ENCODE peak calls at places on chromosomes 13 and 19, in four cellular contexts. One of them, this sample, is unnamed.

GRCh38 chr19:44607049-44607448 is 6.3 kb upstream of the IGSF23 start:
- DNase-seq in Kasumi-1: peak
- DNase-seq in NCI-H774: no peak
- DNase-seq in substantia nigra: no peak
- DNase-seq in this sample: no peak

GRCh38 chr19:10871711-10872550 is 578 bp downstream of the CARM1 start:
- DNase-seq in Kasumi-1: peak
- DNase-seq in NCI-H774: no peak
- DNase-seq in substantia nigra: peak
- DNase-seq in this sample: no peak

GRCh38 chr19:6718741-6719539 is 1.5 kb downstream of the C3 start:
- DNase-seq in Kasumi-1: no peak
- DNase-seq in NCI-H774: no peak
- DNase-seq in substantia nigra: peak
- DNase-seq in this sample: no peak

GRCh38 chr19:30066781-30067759 is 125.0 kb downstream of the URI1 start:
- DNase-seq in Kasumi-1: no peak
- DNase-seq in NCI-H774: no peak
- DNase-seq in substantia nigra: no peak
- DNase-seq in this sample: no peak

GRCh38 chr13:113086031-113086750 is 19.4 kb upstream of the F7 start:
- DNase-seq in Kasumi-1: no peak
- DNase-seq in NCI-H774: no peak
- DNase-seq in substantia nigra: no peak
- DNase-seq in this sample: no peak

GRCh38 chr19:39351537-39352037 is 9.4 kb downstream of the SAMD4B start:
- DNase-seq in Kasumi-1: peak
- DNase-seq in NCI-H774: no peak
- DNase-seq in substantia nigra: no peak
- DNase-seq in this sample: no peak

GRCh38 chr13:43339843-43340550 is 316.6 kb downstream of the DNAJC15 start:
- DNase-seq in Kasumi-1: no peak
- DNase-seq in NCI-H774: no peak
- DNase-seq in substantia nigra: no peak
- DNase-seq in this sample: no peak

GRCh38 chr19:15091918-15092753 is 10.1 kb downstream of the OR1I1 start:
- DNase-seq in Kasumi-1: peak
- DNase-seq in NCI-H774: peak
- DNase-seq in substantia nigra: no peak
- DNase-seq in this sample: peak

GRCh38 chr19:4016486-4016885 is 8.9 kb downstream of the PIAS4 start:
- DNase-seq in Kasumi-1: no peak
- DNase-seq in NCI-H774: no peak
- DNase-seq in substantia nigra: peak
- DNase-seq in this sample: no peak

GRCh38 chr19:5889288-5889971 is 14.2 kb downstream of the NDUFA11 start:
- DNase-seq in Kasumi-1: no peak
- DNase-seq in NCI-H774: no peak
- DNase-seq in substantia nigra: no peak
- DNase-seq in this sample: no peak

GRCh38 chr13:68050746-68051145 is 820.6 kb upstream of the PCDH9 start:
- DNase-seq in Kasumi-1: no peak
- DNase-seq in NCI-H774: no peak
- DNase-seq in substantia nigra: no peak
- DNase-seq in this sample: no peak

GRCh38 chr19:30070970-30071632 is 129.1 kb downstream of the URI1 start:
- DNase-seq in Kasumi-1: no peak
- DNase-seq in NCI-H774: no peak
- DNase-seq in substantia nigra: no peak
- DNase-seq in this sample: no peak